ENCODE peak calls at places on chromosomes 11 and 22, in nine cellular contexts. Z is fibroblast of the conjunctiva; K is activated CD4-positive, alpha-beta T cell treated with anti-CD3 and anti-CD28 coated beads for 36 hours; T is ELF-1; H is pulmonary artery endothelial cell; Q is right lobe of liver; U is body of pancreas; G is bronchial epithelial cell; X is AG10803. S is an unnamed sample.

GRCh38 chr11:72553748-72554147 is 119.4 kb upstream of the CLPB start:
- DNase-seq in Z (no peak), K (peak), T (no peak), H (no peak), Q (no peak), U (peak), G (no peak), X (no peak), S (no peak)

GRCh38 chr11:3920148-3920852 is 64.8 kb downstream of the STIM1 start:
- DNase-seq in Z (peak), K (peak), T (no peak), H (no peak), Q (no peak), U (peak), G (peak), X (peak), S (peak)

GRCh38 chr11:64933213-64933934 is 2.3 kb downstream of the GPHA2 start:
- DNase-seq in Z (no peak), K (no peak), T (no peak), H (no peak), Q (no peak), U (no peak), G (no peak), X (no peak), S (no peak)

GRCh38 chr22:26687439-26687838 is 30.1 kb downstream of the MIAT start:
- DNase-seq in Z (no peak), K (no peak), T (no peak), H (no peak), Q (no peak), U (no peak), G (no peak), X (no peak), S (no peak)

GRCh38 chr22:48473202-48473601 is 1354.5 kb downstream of the BRD1 start:
- DNase-seq in Z (no peak), K (no peak), T (no peak), H (no peak), Q (no peak), U (no peak), G (no peak), X (no peak), S (no peak)

GRCh38 chr11:8593935-8594909 is at the start of gene STK33:
- DNase-seq in Z (no peak), K (peak), T (peak), H (no peak), Q (peak), U (peak), G (no peak), X (no peak), S (peak)

GRCh38 chr22:37529652-37530345 is 10.6 kb upstream of the CARD10 start:
- DNase-seq in Z (no peak), K (peak), T (no peak), H (no peak), Q (no peak), U (no peak), G (no peak), X (no peak), S (no peak)

GRCh38 chr22:43230983-43231723 is 44.2 kb upstream of the TTLL12 start:
- DNase-seq in Z (peak), K (peak), T (peak), H (no peak), Q (peak), U (peak), G (peak), X (peak), S (peak)

GRCh38 chr22:27120036-27120435 is 462.6 kb downstream of the MIAT start:
- DNase-seq in Z (no peak), K (no peak), T (no peak), H (no peak), Q (no peak), U (no peak), G (no peak), X (no peak), S (no peak)

GRCh38 chr22:24170189-24170588 is 11.1 kb upstream of the SUSD2 start:
- DNase-seq in Z (no peak), K (no peak), T (no peak), H (no peak), Q (no peak), U (peak), G (no peak), X (no peak), S (no peak)